ENCODE peak calls at places on chromosomes 16 and 17, in seven cellular contexts. R is ovary, I is esophagus muscularis mucosa, L is astrocyte, B is gastrocnemius medialis, K is A549, S is H9. U is an unnamed sample. For H3K4me1 and H3K9me3, the result is how much of the 10 kb centered on the place peaks cover.

GRCh38 chr17:19306160-19307111 is 56.1 kb downstream of the B9D1 start:
- DNase-seq in R (no peak), I (no peak), L (no peak), B (no peak), K (no peak), S (no peak), U (no peak)

GRCh38 chr16:85279874-85280545 is 167.7 kb upstream of the CIBAR2 start:
- DNase-seq in R (no peak), I (no peak), L (no peak), B (no peak), K (no peak), S (no peak), U (peak)

GRCh38 chr16:57977418-57978069 is 6.6 kb upstream of the CNGB1 start:
- DNase-seq in R (no peak), I (no peak), L (no peak), B (no peak), K (no peak), S (no peak), U (no peak)

GRCh38 chr17:39634384-39634871 is 2.5 kb upstream of the STARD3 start:
- DNase-seq in R (no peak), I (no peak), L (no peak), B (no peak), K (peak), S (no peak), U (no peak)

GRCh38 chr17:36837193-36837592 is 100.1 kb upstream of the LHX1 start:
- DNase-seq in R (no peak), I (no peak), L (no peak), B (no peak), K (no peak), S (no peak), U (no peak)

GRCh38 chr16:48231675-48232214 is 12.4 kb upstream of the LONP2 start:
- DNase-seq in R (no peak), I (no peak), L (peak), B (no peak), K (peak), S (peak), U (no peak)

GRCh38 chr17:66614469-66614868 is 220.4 kb upstream of the CACNG5 start:
- DNase-seq in R (no peak), I (no peak), L (no peak), B (no peak), K (no peak), S (no peak), U (no peak)

GRCh38 chr17:16886655-16887322 is 85.1 kb downstream of the TNFRSF13B start:
- DNase-seq in R (no peak), I (peak), L (no peak), B (no peak), K (no peak), S (no peak), U (no peak)

GRCh38 chr17:78127240-78127887 is 1.2 kb downstream of the TMC6 start:
- DNase-seq in R (no peak), I (no peak), L (no peak), B (no peak), K (no peak), S (peak), U (peak)

GRCh38 chr17:50098583-50098982 is 3.4 kb downstream of the PDK2 start:
- DNase-seq in R (no peak), I (no peak), L (no peak), B (no peak), K (no peak), S (no peak), U (no peak)

GRCh38 chr17:50099003-50099402 is 3.9 kb downstream of the PDK2 start:
- DNase-seq in R (no peak), I (no peak), L (no peak), B (peak), K (no peak), S (no peak), U (no peak)

GRCh38 chr17:50097455-50097854 is 2.3 kb downstream of the PDK2 start:
- DNase-seq in R (no peak), I (no peak), L (no peak), B (no peak), K (no peak), S (no peak), U (no peak)

GRCh38 chr17:50096758-50097157 is 1.6 kb downstream of the PDK2 start:
- DNase-seq in R (no peak), I (no peak), L (no peak), B (no peak), K (no peak), S (no peak), U (no peak)

GRCh38 chr17:50097907-50098306 is 2.8 kb downstream of the PDK2 start:
- DNase-seq in R (no peak), I (no peak), L (no peak), B (peak), K (no peak), S (no peak), U (no peak)
- H3K4me1 ChIP-seq in R (under half), I (half or more), L (under half), B (half or more), K (under half), S (under half), U (half or more)

DNA sequence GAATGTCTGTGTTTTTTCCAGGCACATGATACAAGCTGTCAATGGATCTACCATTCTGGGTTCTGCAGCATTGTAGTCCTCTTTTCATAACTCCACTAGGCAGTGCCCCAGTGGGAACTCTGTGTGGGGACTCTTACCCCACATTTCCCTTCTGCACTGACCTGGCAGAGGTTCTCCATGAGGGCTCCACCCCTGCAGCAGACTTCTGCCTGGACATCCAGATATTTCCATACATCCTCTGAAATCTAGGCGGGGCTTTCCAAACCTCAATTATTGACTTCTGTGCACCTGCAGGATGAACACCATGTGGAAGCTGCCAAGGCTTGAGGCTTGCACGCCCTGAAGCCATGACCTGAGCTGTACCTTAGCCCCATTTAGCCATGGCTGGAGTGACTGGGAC is 56.0 kb downstream of the ACSM2A start:
- DNase-seq in R (no peak), I (peak), L (no peak), B (no peak), K (no peak), S (no peak), U (no peak)
- H3K9me3 ChIP-seq in R (under half), I (under half), L (under half), B (under half), K (under half), S (under half), U (under half)

GRCh38 chr16:50984688-50985087 is 166.4 kb downstream of the SALL1 start:
- DNase-seq in R (no peak), I (no peak), L (no peak), B (no peak), K (no peak), S (no peak), U (no peak)
- TF ChIP-seq CTCF in R (no peak), I (no peak), L (no peak), B (no peak), K (no peak), S (no peak), U (no peak)

DNA sequence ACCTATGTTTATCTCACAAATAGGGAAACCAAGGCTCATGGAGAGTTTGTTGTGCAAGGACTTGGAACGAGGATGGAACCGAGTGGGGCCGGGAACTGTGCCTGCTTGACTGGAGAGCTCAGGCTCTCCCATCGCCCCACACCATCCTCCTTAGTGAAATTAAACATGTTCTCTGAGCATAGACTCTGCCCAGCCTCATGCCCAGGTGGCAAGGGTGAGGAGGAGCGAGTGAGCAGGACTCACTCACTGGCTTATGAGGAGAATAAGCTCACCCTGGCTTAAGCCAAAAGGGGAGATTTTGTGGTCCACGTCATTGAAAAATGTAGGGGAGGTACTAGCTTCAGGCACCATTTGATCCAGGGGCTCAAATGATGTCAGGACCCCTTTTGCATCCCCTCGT is 44.8 kb downstream of the NKD1 start:
- DNase-seq in R (no peak), I (no peak), L (no peak), B (no peak), K (no peak), S (no peak), U (no peak)
- H3K4me1 ChIP-seq in R (under half), I (under half), L (under half), B (under half), K (under half), S (under half), U (under half)

U was measured in heart right ventricle.